ENCODE peak calls at places on chromosome 19, in nine cellular contexts. One of them, this sample, is unnamed.

GRCh38 chr19:55158848-55159793 is 1.6 kb upstream of the TNNI3 start:
- DNase-seq in tibial nerve: no peak
- DNase-seq in left ventricle myocardium inferior: peak
- DNase-seq in neural crest cell: no peak
- DNase-seq in choroid plexus epithelial cell: peak
- DNase-seq in psoas muscle: peak
- DNase-seq in epithelial cell of esophagus: peak
- DNase-seq in cardiac fibroblast: peak
- DNase-seq in astrocyte of the cerebellum: no peak
- DNase-seq in this sample: no peak

GRCh38 chr19:19463348-19464117 is 51.8 kb downstream of the TSSK6 start:
- DNase-seq in astrocyte of the cerebellum: peak
- DNase-seq in left ventricle myocardium inferior: no peak
- DNase-seq in neural crest cell: no peak
- DNase-seq in choroid plexus epithelial cell: peak
- DNase-seq in tibial nerve: no peak
- DNase-seq in epithelial cell of esophagus: peak
- DNase-seq in cardiac fibroblast: peak
- DNase-seq in psoas muscle: peak
- DNase-seq in this sample: no peak

GRCh38 chr19:1245884-1246816 is 2.2 kb upstream of the MIDN start:
- DNase-seq in left ventricle myocardium inferior: peak
- DNase-seq in psoas muscle: peak
- DNase-seq in epithelial cell of esophagus: no peak
- DNase-seq in astrocyte of the cerebellum: no peak
- DNase-seq in cardiac fibroblast: no peak
- DNase-seq in choroid plexus epithelial cell: no peak
- DNase-seq in tibial nerve: no peak
- DNase-seq in neural crest cell: no peak
- DNase-seq in this sample: no peak

GRCh38 chr19:40119380-40119779 is 28.6 kb upstream of the ZNF780A start:
- DNase-seq in cardiac fibroblast: no peak
- DNase-seq in neural crest cell: no peak
- DNase-seq in psoas muscle: no peak
- DNase-seq in choroid plexus epithelial cell: no peak
- DNase-seq in epithelial cell of esophagus: no peak
- DNase-seq in left ventricle myocardium inferior: no peak
- DNase-seq in tibial nerve: no peak
- DNase-seq in astrocyte of the cerebellum: no peak
- DNase-seq in this sample: no peak

GRCh38 chr19:38429055-38429810 is 3.2 kb upstream of the RASGRP4 start:
- DNase-seq in left ventricle myocardium inferior: no peak
- DNase-seq in psoas muscle: no peak
- DNase-seq in tibial nerve: no peak
- DNase-seq in choroid plexus epithelial cell: no peak
- DNase-seq in neural crest cell: no peak
- DNase-seq in epithelial cell of esophagus: no peak
- DNase-seq in astrocyte of the cerebellum: no peak
- DNase-seq in cardiac fibroblast: no peak
- DNase-seq in this sample: no peak

GRCh38 chr19:811511-812048 is 10.2 kb downstream of the PLPPR3 start:
- DNase-seq in neural crest cell: no peak
- DNase-seq in left ventricle myocardium inferior: no peak
- DNase-seq in choroid plexus epithelial cell: no peak
- DNase-seq in astrocyte of the cerebellum: no peak
- DNase-seq in tibial nerve: no peak
- DNase-seq in cardiac fibroblast: no peak
- DNase-seq in epithelial cell of esophagus: no peak
- DNase-seq in psoas muscle: no peak
- DNase-seq in this sample: no peak

GRCh38 chr19:7926021-7926726 is at the start of gene CTXN1:
- DNase-seq in tibial nerve: peak
- DNase-seq in astrocyte of the cerebellum: no peak
- DNase-seq in neural crest cell: peak
- DNase-seq in cardiac fibroblast: peak
- DNase-seq in choroid plexus epithelial cell: peak
- DNase-seq in epithelial cell of esophagus: peak
- DNase-seq in psoas muscle: peak
- DNase-seq in left ventricle myocardium inferior: peak
- DNase-seq in this sample: no peak

GRCh38 chr19:48186015-48186414 is 15.5 kb downstream of the ZSWIM9 start:
- DNase-seq in tibial nerve: no peak
- DNase-seq in epithelial cell of esophagus: no peak
- DNase-seq in cardiac fibroblast: no peak
- DNase-seq in choroid plexus epithelial cell: no peak
- DNase-seq in astrocyte of the cerebellum: no peak
- DNase-seq in psoas muscle: no peak
- DNase-seq in left ventricle myocardium inferior: no peak
- DNase-seq in neural crest cell: no peak
- DNase-seq in this sample: no peak

GRCh38 chr19:39140195-39140516 is 14.6 kb downstream of the PAK4 start:
- DNase-seq in left ventricle myocardium inferior: no peak
- DNase-seq in choroid plexus epithelial cell: no peak
- DNase-seq in psoas muscle: no peak
- DNase-seq in neural crest cell: no peak
- DNase-seq in tibial nerve: no peak
- DNase-seq in cardiac fibroblast: no peak
- DNase-seq in astrocyte of the cerebellum: no peak
- DNase-seq in epithelial cell of esophagus: no peak
- DNase-seq in this sample: no peak

GRCh38 chr19:2617393-2618165 is 84.9 kb downstream of the GNG7 start:
- DNase-seq in left ventricle myocardium inferior: no peak
- DNase-seq in astrocyte of the cerebellum: no peak
- DNase-seq in psoas muscle: no peak
- DNase-seq in epithelial cell of esophagus: no peak
- DNase-seq in choroid plexus epithelial cell: no peak
- DNase-seq in neural crest cell: no peak
- DNase-seq in cardiac fibroblast: no peak
- DNase-seq in tibial nerve: no peak
- DNase-seq in this sample: no peak

GRCh38 chr19:10517760-10518443 is 655 bp upstream of the S1PR5 start:
- DNase-seq in tibial nerve: no peak
- DNase-seq in epithelial cell of esophagus: peak
- DNase-seq in left ventricle myocardium inferior: no peak
- DNase-seq in neural crest cell: no peak
- DNase-seq in psoas muscle: no peak
- DNase-seq in cardiac fibroblast: peak
- DNase-seq in astrocyte of the cerebellum: no peak
- DNase-seq in choroid plexus epithelial cell: peak
- DNase-seq in this sample: no peak

GRCh38 chr19:13765395-13766094 is 1.2 kb downstream of the MRI1 start:
- DNase-seq in choroid plexus epithelial cell: no peak
- DNase-seq in psoas muscle: no peak
- DNase-seq in astrocyte of the cerebellum: no peak
- DNase-seq in cardiac fibroblast: no peak
- DNase-seq in tibial nerve: no peak
- DNase-seq in left ventricle myocardium inferior: no peak
- DNase-seq in neural crest cell: no peak
- DNase-seq in epithelial cell of esophagus: no peak
- DNase-seq in this sample: no peak

GRCh38 chr19:29694669-29695627 is 20.1 kb downstream of the C19orf12 start:
- DNase-seq in psoas muscle: peak
- DNase-seq in neural crest cell: peak
- DNase-seq in astrocyte of the cerebellum: no peak
- DNase-seq in tibial nerve: peak
- DNase-seq in choroid plexus epithelial cell: peak
- DNase-seq in epithelial cell of esophagus: peak
- DNase-seq in cardiac fibroblast: peak
- DNase-seq in left ventricle myocardium inferior: peak
- DNase-seq in this sample: peak

GRCh38 chr19:30315159-30315558 is 57.0 kb upstream of the ZNF536 start:
- DNase-seq in psoas muscle: no peak
- DNase-seq in choroid plexus epithelial cell: no peak
- DNase-seq in astrocyte of the cerebellum: no peak
- DNase-seq in epithelial cell of esophagus: no peak
- DNase-seq in cardiac fibroblast: no peak
- DNase-seq in left ventricle myocardium inferior: no peak
- DNase-seq in tibial nerve: no peak
- DNase-seq in neural crest cell: no peak
- DNase-seq in this sample: no peak

GRCh38 chr19:40600086-40600917 is 867 bp upstream of the LTBP4 start:
- DNase-seq in choroid plexus epithelial cell: no peak
- DNase-seq in epithelial cell of esophagus: no peak
- DNase-seq in left ventricle myocardium inferior: peak
- DNase-seq in neural crest cell: no peak
- DNase-seq in astrocyte of the cerebellum: no peak
- DNase-seq in tibial nerve: no peak
- DNase-seq in psoas muscle: peak
- DNase-seq in cardiac fibroblast: no peak
- DNase-seq in this sample: no peak

GRCh38 chr19:47186337-47187022 is 44.5 kb downstream of the BBC3 start:
- DNase-seq in psoas muscle: no peak
- DNase-seq in left ventricle myocardium inferior: no peak
- DNase-seq in astrocyte of the cerebellum: no peak
- DNase-seq in neural crest cell: no peak
- DNase-seq in epithelial cell of esophagus: no peak
- DNase-seq in cardiac fibroblast: no peak
- DNase-seq in choroid plexus epithelial cell: no peak
- DNase-seq in tibial nerve: no peak
- DNase-seq in this sample: no peak

DNA sequence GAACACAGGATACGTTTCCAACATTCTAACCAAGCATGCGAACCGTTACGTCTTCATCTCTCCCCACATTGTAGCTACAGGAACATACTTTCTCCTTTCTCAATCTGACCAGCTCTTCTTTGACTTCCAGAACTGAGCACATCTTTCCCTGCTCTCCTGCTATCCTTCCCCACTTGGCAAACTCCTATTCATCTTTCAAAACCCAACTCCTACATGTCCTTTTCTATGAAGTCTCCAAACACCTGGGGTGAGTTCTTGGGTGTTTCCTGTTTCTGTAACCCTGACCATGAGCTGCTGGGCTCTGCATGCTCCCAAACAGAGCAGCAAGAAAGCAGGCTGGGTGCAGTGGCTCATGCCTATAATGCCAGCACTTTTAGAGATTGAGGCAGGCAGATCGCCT is 6.6 kb downstream of the ACER1 start:
- DNase-seq in psoas muscle: no peak
- DNase-seq in astrocyte of the cerebellum: no peak
- DNase-seq in cardiac fibroblast: no peak
- DNase-seq in epithelial cell of esophagus: no peak
- DNase-seq in left ventricle myocardium inferior: no peak
- DNase-seq in neural crest cell: no peak
- DNase-seq in choroid plexus epithelial cell: no peak
- DNase-seq in tibial nerve: no peak
- DNase-seq in this sample: no peak
- TF ChIP-seq CTCF in psoas muscle: no peak
- TF ChIP-seq CTCF in astrocyte of the cerebellum: no peak
- TF ChIP-seq CTCF in cardiac fibroblast: no peak
- TF ChIP-seq CTCF in epithelial cell of esophagus: no peak
- TF ChIP-seq CTCF in left ventricle myocardium inferior: no peak
- TF ChIP-seq CTCF in neural crest cell: no peak
- TF ChIP-seq CTCF in choroid plexus epithelial cell: no peak
- TF ChIP-seq CTCF in tibial nerve: no peak
- TF ChIP-seq CTCF in this sample: no peak

GRCh38 chr19:33402421-33403220 is 29.1 kb downstream of the CEBPG start:
- DNase-seq in neural crest cell: no peak
- DNase-seq in psoas muscle: no peak
- DNase-seq in cardiac fibroblast: no peak
- DNase-seq in epithelial cell of esophagus: peak
- DNase-seq in tibial nerve: no peak
- DNase-seq in choroid plexus epithelial cell: no peak
- DNase-seq in astrocyte of the cerebellum: no peak
- DNase-seq in left ventricle myocardium inferior: no peak
- DNase-seq in this sample: no peak
- TF ChIP-seq CTCF in neural crest cell: no peak
- TF ChIP-seq CTCF in psoas muscle: peak
- TF ChIP-seq CTCF in cardiac fibroblast: no peak
- TF ChIP-seq CTCF in epithelial cell of esophagus: peak
- TF ChIP-seq CTCF in tibial nerve: no peak
- TF ChIP-seq CTCF in choroid plexus epithelial cell: peak
- TF ChIP-seq CTCF in astrocyte of the cerebellum: no peak
- TF ChIP-seq CTCF in left ventricle myocardium inferior: peak
- TF ChIP-seq CTCF in this sample: no peak

DNA sequence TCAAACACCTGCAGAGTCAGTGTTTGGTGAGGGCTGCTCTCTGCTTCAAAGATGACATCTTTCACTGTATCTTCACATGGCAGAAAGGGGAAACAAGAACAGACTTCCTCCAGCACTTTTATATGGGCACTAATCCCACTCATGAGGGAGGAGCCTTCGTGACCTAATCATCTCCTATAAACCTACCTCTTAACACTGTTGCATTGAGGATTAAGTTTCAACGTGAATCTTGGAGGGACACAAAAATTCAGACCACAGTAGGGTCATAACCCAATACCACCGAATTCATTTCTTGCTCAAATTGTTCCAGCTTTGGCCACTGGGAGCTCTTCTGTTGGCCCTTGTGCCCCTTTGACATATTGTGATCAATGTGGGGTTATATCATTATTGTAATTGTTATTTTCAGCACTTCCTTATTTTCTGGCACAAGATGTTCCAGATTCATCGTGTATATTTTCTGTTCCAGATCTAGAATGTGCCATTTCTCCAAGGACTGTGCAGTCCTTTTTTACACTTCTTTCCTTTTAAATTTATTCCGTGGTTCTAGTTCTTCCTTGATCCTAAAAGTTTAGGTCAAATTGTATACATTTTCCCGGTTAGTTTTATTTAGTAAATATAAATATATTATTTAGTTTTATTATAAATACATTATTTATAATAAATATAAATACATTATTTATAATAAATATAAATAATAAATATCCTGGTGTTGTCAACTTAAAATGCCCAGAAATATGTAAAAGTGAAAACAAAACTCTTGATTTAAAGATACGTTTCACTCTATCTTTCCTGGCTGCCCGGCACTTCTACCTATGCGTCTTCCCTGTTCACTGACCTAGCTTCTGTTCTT is 35.5 kb upstream of the IGFL4 start:
- DNase-seq in cardiac fibroblast: no peak
- DNase-seq in neural crest cell: no peak
- DNase-seq in psoas muscle: no peak
- DNase-seq in tibial nerve: no peak
- DNase-seq in epithelial cell of esophagus: no peak
- DNase-seq in astrocyte of the cerebellum: no peak
- DNase-seq in left ventricle myocardium inferior: no peak
- DNase-seq in choroid plexus epithelial cell: no peak
- DNase-seq in this sample: no peak
- TF ChIP-seq CTCF in cardiac fibroblast: no peak
- TF ChIP-seq CTCF in neural crest cell: no peak
- TF ChIP-seq CTCF in psoas muscle: no peak
- TF ChIP-seq CTCF in tibial nerve: no peak
- TF ChIP-seq CTCF in epithelial cell of esophagus: no peak
- TF ChIP-seq CTCF in astrocyte of the cerebellum: peak
- TF ChIP-seq CTCF in left ventricle myocardium inferior: no peak
- TF ChIP-seq CTCF in choroid plexus epithelial cell: no peak
- TF ChIP-seq CTCF in this sample: no peak

DNA sequence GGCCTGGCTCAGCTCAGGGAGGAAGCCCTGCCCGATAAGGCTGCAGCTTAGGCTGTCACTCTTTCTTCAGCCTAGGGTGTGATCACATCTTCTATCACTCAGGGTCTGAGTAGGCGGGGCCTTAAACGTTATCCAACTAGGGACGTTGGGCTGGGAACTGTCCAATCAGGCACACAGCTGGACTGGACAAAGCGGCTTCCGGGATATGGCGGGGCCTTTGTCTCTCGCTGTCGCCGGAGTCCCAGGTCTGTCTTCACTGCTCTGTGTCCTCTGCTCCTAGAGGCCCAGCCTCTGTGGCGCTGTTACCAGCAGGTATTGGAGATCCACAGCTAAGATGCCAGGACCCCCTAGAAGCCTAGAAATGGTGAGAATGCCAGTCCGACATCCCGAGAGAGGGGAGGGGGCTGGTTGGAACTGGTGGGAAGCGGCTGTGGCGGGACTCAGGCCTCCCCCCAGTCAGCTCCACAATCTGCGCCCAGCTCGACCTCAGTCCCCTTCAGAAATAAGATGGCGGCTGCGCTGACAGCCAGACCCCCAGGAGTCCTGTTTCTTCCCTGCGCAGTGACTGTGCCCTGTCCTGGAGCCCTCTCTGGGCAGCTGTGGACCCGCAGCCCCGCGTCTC is at the start of gene ZNF254:
- DNase-seq in left ventricle myocardium inferior: peak
- DNase-seq in choroid plexus epithelial cell: peak
- DNase-seq in tibial nerve: peak
- DNase-seq in neural crest cell: peak
- DNase-seq in cardiac fibroblast: peak
- DNase-seq in astrocyte of the cerebellum: peak
- DNase-seq in psoas muscle: peak
- DNase-seq in epithelial cell of esophagus: peak
- DNase-seq in this sample: peak
- TF ChIP-seq CTCF in left ventricle myocardium inferior: peak
- TF ChIP-seq CTCF in choroid plexus epithelial cell: peak
- TF ChIP-seq CTCF in tibial nerve: no peak
- TF ChIP-seq CTCF in neural crest cell: no peak
- TF ChIP-seq CTCF in cardiac fibroblast: peak
- TF ChIP-seq CTCF in astrocyte of the cerebellum: peak
- TF ChIP-seq CTCF in psoas muscle: no peak
- TF ChIP-seq CTCF in epithelial cell of esophagus: no peak
- TF ChIP-seq CTCF in this sample: no peak

This sample was measured in AG09319.